ENCODE peak calls at places on chromosomes 1 and 21, in six cellular contexts. L, Z, T, Y, S and B are unnamed samples. For H3K36me3, the result is how much of the 10 kb centered on the place peaks cover.

GRCh38 chr1:24207709-24208108 is 20.6 kb upstream of the IFNLR1 start:
- DNase-seq in L (no peak), Z (no peak), T (no peak), Y (no peak), S (no peak), B (no peak)

GRCh38 chr1:42340093-42340492 is 5.1 kb upstream of the FOXJ3 start:
- DNase-seq in L (no peak), Z (no peak), T (no peak), Y (no peak), S (peak), B (peak)

GRCh38 chr1:199723557-199723956 is 304.0 kb upstream of the NR5A2 start:
- DNase-seq in L (no peak), Z (peak), T (no peak), Y (no peak), S (no peak), B (no peak)

GRCh38 chr1:198203434-198203833 is 46.6 kb downstream of the NEK7 start:
- DNase-seq in L (no peak), Z (no peak), T (no peak), Y (no peak), S (no peak), B (no peak)

GRCh38 chr1:42933610-42934009 is 25.1 kb downstream of the SLC2A1 start:
- DNase-seq in L (no peak), Z (no peak), T (no peak), Y (no peak), S (no peak), B (no peak)

GRCh38 chr1:15352122-15352957 is 57.3 kb upstream of the EFHD2 start:
- DNase-seq in L (peak), Z (peak), T (no peak), Y (no peak), S (no peak), B (peak)

GRCh38 chr21:25801217-25802015 is 66.6 kb downstream of the GABPA start:
- DNase-seq in L (peak), Z (peak), T (peak), Y (peak), S (peak), B (peak)

GRCh38 chr1:10835423-10836421 is 39.3 kb upstream of the CASZ1 start:
- DNase-seq in L (peak), Z (peak), T (no peak), Y (no peak), S (peak), B (no peak)

GRCh38 chr1:174839211-174839610 is 160.5 kb upstream of the CACYBP start:
- DNase-seq in L (no peak), Z (no peak), T (no peak), Y (no peak), S (no peak), B (no peak)

GRCh38 chr1:13583592-13583963 is at the start of gene PDPN:
- DNase-seq in L (peak), Z (no peak), T (no peak), Y (peak), S (peak), B (no peak)

GRCh38 chr1:154812911-154813816 is 56.9 kb downstream of the KCNN3 start:
- DNase-seq in L (no peak), Z (no peak), T (no peak), Y (no peak), S (peak), B (no peak)

GRCh38 chr1:228349701-228350171 is 56.9 kb downstream of the TRIM11 start:
- DNase-seq in L (peak), Z (no peak), T (no peak), Y (peak), S (no peak), B (no peak)

GRCh38 chr1:66292944-66293343 is 241.0 kb upstream of the SGIP1 start:
- DNase-seq in L (no peak), Z (no peak), T (no peak), Y (no peak), S (no peak), B (no peak)

GRCh38 chr1:207805841-207806421 is 54.1 kb downstream of the CD46 start:
- DNase-seq in L (no peak), Z (peak), T (peak), Y (peak), S (peak), B (peak)

GRCh38 chr21:21051109-21052055 is 53.2 kb downstream of the NCAM2 start:
- DNase-seq in L (no peak), Z (no peak), T (no peak), Y (no peak), S (no peak), B (no peak)

DNA sequence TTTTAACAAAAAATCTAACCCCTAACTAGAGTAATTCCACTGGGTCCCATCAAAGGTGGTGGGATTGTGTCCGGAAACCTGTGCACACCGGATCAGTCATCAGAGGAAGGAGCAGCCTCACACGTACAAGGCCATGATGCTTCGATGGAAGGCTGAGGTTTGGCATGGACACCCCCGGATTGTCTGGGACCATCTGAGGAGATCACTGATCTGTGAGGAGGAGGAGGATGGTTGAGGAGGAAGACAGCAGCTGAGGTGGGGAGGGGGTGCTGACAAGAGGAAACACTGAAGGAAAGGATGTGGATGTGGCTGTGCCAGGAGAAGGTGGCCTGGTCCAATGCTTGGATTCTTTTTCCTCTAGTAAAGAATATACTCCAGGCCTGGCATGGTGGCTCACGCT is 41.3 kb downstream of the GPR161 start:
- DNase-seq in L (no peak), Z (no peak), T (no peak), Y (no peak), S (no peak), B (no peak)
- H3K36me3 ChIP-seq in L (under half), Z (under half), T (under half), Y (under half), S (under half), B (under half)

DNA sequence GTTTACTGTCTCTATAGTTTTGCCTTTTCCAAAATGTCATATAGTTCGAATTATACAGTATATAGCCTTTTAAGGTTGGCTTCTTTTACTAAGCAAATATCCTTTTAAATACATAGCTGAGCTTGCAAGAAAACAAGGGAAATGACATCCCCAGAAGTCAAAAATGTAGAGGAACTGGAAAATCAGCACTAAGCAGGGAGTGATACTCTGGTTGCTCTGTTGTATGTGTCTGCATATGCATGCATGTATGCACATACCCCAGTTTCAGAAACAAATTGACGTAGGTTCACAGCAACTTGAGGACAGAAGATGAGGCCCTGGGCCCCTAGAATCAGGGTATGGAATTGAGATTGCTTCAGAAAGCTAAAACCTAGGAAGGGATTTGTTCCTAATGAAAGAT is 75.1 kb upstream of the GNG4 start:
- DNase-seq in L (no peak), Z (no peak), T (no peak), Y (no peak), S (peak), B (no peak)
- H3K36me3 ChIP-seq in L (under half), Z (under half), T (half or more), Y (half or more), S (under half), B (under half)

DNA sequence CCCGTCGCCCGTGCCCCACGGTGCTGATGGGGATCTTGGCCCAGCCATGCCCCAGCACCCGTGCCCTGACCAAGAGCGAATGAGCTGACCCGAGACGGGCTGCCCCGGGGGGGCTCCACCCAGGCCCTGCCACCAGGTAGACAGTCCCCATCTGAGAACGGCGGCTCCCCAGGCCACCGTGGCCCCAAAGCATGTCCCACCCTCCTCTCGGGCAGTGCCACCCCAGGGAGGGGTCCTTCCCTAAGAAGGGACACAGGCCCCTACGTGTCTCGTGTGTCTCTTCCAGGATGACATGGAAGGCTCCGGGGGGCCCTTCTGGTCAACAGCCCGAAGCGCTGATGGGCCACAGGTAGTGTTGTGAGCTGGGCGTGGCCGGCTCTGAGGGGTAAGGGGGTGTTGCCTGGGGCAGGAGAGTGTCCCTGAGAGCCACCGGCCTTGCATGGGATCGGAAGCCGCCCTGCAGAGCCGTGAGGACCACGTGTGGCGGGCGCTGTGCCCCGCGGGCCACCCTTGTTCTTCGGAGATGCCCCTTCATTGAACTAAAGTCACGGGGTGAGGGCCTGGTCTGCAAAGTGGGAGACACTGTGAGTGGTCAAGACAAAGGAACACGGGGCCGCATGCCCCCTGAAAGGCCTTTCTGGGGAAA is 55.0 kb downstream of the SLC19A1 start:
- DNase-seq in L (no peak), Z (no peak), T (no peak), Y (peak), S (no peak), B (no peak)
- H3K36me3 ChIP-seq in L (under half), Z (under half), T (under half), Y (under half), S (under half), B (under half)

GRCh38 chr1:52814465-52814864 is 28.1 kb upstream of the ZYG11A start:
- DNase-seq in L (no peak), Z (no peak), T (no peak), Y (no peak), S (peak), B (peak)
- H3K36me3 ChIP-seq in L (under half), Z (under half), T (half or more), Y (half or more), S (under half), B (under half)

DNA sequence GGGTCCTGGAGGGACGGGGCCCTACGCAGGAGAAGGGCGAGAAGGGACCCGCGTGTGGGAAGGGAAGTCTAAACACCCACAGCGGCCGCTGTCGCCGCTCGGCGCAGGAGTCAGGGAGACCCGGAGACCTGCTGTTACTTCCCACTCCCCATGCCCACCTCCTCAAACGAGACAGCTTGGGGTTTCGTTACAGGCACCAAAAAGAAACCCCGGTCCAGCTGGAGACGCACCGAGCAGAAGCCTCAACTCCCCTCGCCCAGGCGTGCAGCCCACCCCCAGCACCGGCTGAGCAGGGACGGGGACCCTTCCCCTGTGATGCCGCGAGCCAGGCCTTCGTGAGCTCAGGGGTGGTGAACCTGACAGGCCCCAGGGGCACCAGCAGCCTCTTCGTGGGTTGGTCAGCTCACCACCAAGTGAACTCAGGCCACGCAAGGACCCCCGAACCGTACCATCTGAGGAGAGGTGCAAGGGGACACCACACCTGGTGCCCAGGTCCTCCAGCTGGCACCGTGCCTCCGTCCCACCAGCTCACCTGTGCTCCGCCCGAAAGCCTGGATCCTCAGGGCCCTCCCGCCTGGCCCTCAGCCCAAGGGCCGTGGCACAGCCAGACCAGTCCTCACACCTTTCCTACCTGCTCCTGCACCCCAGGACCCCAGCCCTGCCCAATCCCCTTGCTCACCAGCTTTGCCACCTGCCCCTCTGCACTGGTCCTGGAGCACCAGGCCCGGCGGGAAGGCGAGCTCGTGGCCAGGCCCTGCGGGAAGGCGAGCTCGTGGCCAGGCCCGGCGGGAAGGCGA is 5.0 kb downstream of the SDF4 start:
- DNase-seq in L (no peak), Z (no peak), T (no peak), Y (no peak), S (no peak), B (no peak)
- H3K36me3 ChIP-seq in L (under half), Z (under half), T (half or more), Y (half or more), S (under half), B (under half)

GRCh38 chr1:39754906-39755504 is 16.1 kb downstream of the OXCT2 start:
- DNase-seq in L (no peak), Z (no peak), T (no peak), Y (no peak), S (no peak), B (no peak)

GRCh38 chr1:39757501-39757900 is 13.6 kb downstream of the OXCT2 start:
- DNase-seq in L (no peak), Z (no peak), T (no peak), Y (no peak), S (no peak), B (no peak)

GRCh38 chr1:39754026-39754569 is 15.4 kb downstream of the PPIE start:
- DNase-seq in L (no peak), Z (peak), T (no peak), Y (no peak), S (no peak), B (no peak)

GRCh38 chr1:39758556-39759435 is 12.4 kb downstream of the OXCT2 start:
- DNase-seq in L (no peak), Z (no peak), T (no peak), Y (no peak), S (no peak), B (no peak)

DNA sequence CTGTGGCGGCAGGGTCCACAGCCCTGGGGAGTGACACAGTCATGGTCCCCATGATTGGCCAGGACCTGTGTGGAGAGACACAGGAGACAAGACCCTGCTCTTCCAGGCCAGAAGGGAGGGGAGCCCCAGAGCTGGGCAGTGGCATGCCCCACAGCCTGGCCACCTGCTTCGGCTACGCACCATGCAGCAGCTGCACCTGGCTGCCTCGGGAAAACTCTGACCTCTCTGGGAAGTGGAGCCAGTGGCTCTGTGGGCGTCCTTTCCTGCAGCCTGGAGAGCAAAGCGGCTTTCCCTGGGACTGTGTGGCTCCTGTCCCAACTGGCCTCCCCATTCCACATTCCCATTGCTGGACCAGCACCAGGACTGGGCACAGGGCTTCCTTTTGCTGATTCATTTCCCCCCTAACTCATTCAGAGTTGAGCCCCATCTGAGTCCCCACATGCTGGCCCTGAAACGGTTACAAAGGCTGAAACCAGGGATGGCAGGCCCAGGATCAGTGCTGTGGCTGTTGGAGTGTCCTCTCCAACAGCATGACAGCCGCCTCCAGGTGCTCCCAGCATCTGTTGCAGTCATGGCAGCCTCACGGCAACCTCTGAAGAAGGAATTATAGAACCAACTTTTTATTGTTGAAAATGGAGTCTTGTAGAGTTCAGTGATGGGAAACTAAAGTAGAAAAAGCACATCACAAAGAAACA is 15.0 kb downstream of the OXCT2 start:
- DNase-seq in L (no peak), Z (peak), T (no peak), Y (no peak), S (no peak), B (no peak)
- H3K36me3 ChIP-seq in L (under half), Z (under half), T (half or more), Y (half or more), S (under half), B (under half)